ENCODE peak calls at places on chromosomes 2 and 18, in six cellular contexts. X, W, F, J, A and P are unnamed samples.
A peak's percentile ranks its signal among the peaks of the same experiment; 100 is the strongest.

GRCh38 chr2:39871291-39871761 is 92.3 kb upstream of the THUMPD2 start:
- DNase-seq in J (no peak), A (no peak), F (no peak), W (peak; percentile 92), X (peak; percentile 78), P (peak; percentile 82)

GRCh38 chr2:71348302-71348701 is 16.7 kb downstream of the ZNF638 start:
- DNase-seq in W (peak; percentile 67), A (no peak), X (peak; percentile 56), F (peak; percentile 6), J (no peak), P (peak; percentile 47)

GRCh38 chr2:239278941-239279365 is 121.9 kb downstream of the HDAC4 start:
- DNase-seq in J (peak; percentile 55), W (peak; percentile 52), F (peak; percentile 4), X (peak; percentile 73), A (no peak), P (peak; percentile 63)

GRCh38 chr2:206920310-206920709 is 19.0 kb upstream of the CPO start:
- DNase-seq in X (no peak), J (no peak), F (no peak), W (no peak), A (no peak), P (no peak)

GRCh38 chr2:77939801-77940200 is 417.6 kb upstream of the LRRTM4 start:
- DNase-seq in F (no peak), A (no peak), J (no peak), W (no peak), X (no peak), P (no peak)

GRCh38 chr18:45801396-45802004 is 24.0 kb upstream of the SIGLEC15 start:
- DNase-seq in F (no peak), X (no peak), J (no peak), W (peak; percentile 45), A (no peak), P (peak; percentile 70)

GRCh38 chr2:1588994-1589611 is 155.2 kb downstream of the PXDN start:
- DNase-seq in F (no peak), X (no peak), W (no peak), A (no peak), J (peak; percentile 56), P (no peak)

GRCh38 chr2:110206056-110206455 is 1.2 kb upstream of the NPHP1 start:
- DNase-seq in F (no peak), W (peak; percentile 17), J (no peak), A (no peak), X (peak; percentile 55), P (peak; percentile 34)

GRCh38 chr18:62596145-62597005 is 73.5 kb downstream of the ZCCHC2 start:
- DNase-seq in J (no peak), W (peak; percentile 59), F (no peak), A (peak; percentile 30), X (peak; percentile 24), P (no peak)

GRCh38 chr18:8937695-8938094 is 164.8 kb upstream of the NDUFV2 start:
- DNase-seq in X (no peak), J (no peak), W (no peak), F (no peak), A (no peak), P (no peak)

GRCh38 chr2:96142217-96143113 is 2.8 kb downstream of the DUSP2 start:
- DNase-seq in F (peak; percentile 95), X (no peak), J (no peak), A (no peak), W (no peak), P (no peak)

GRCh38 chr18:23921716-23922285 is 92.8 kb upstream of the TTC39C start:
- DNase-seq in W (no peak), A (no peak), F (no peak), X (no peak), J (no peak), P (no peak)

GRCh38 chr2:151560289-151560688 is 150.6 kb downstream of the RIF1 start:
- DNase-seq in F (no peak), J (no peak), W (peak; percentile 59), X (peak; percentile 25), A (no peak), P (peak; percentile 4)

GRCh38 chr2:191866675-191867506 is 20.0 kb upstream of the CAVIN2 start:
- DNase-seq in J (no peak), A (no peak), F (no peak), X (peak; percentile 87), W (peak; percentile 95), P (peak; percentile 91)

GRCh38 chr2:239194731-239195317 is 206.0 kb downstream of the HDAC4 start:
- DNase-seq in J (peak; percentile 61), F (no peak), A (no peak), X (no peak), W (no peak), P (no peak)

DNA sequence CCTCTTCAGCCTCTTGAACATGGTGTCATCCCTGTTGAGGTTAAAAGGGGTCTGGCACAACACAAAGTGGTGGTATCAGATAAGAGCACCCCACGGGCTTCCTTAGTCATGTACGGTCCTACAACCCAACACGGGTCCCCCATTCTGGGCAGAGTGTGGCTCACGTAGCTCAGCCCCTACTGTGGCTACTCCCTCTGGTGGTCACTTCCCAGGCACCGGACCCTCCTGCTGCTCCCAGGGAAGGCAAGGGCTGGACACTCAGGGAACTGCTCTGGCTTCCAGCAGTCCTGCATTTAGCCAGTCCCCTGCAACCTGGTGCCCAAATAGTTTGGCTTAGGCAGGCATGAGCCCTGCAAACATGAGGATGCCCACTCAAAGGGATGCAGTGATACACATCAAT is 58.6 kb downstream of the GALNT14 start:
- DNase-seq in X (no peak), F (no peak), W (no peak), A (no peak), J (no peak), P (no peak)
- TF ChIP-seq CTCF in X (no peak), F (no peak), W (no peak), A (no peak), J (no peak), P (no peak)

DNA sequence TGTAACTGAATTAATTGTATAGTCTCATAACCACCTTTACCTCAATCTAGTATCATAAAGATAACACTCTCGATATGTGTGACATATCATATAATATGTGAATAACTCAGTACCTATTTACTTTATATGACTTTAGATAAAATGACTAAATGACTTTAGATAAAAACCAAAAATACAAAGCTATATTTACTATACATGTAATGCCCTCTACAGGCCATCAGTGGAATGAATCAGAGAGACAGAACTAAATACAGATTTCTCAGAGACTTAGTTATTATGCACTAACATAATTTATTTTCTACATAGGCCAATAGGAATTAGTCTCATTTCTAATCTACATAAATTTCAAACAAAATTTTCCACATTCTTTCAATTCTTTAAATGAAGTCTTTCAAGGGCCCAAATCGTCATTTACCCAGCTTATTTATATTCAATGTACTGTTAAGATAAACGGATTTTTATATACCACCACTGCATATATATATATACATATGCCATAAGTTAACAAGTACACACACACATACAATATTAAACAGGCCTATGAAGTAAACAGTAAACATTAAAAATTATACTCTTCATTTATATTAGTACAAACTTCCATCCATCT is 219.9 kb downstream of the EXOC6B start:
- DNase-seq in A (no peak), W (peak; percentile 52), J (no peak), F (no peak), X (peak; percentile 45), P (peak; percentile 21)
- TF ChIP-seq CTCF in A (peak; percentile 57), W (peak; percentile 62), J (peak; percentile 75), F (peak; percentile 78), X (peak; percentile 63), P (peak; percentile 49)

GRCh38 chr2:29417630-29418029 is 302.4 kb downstream of the CLIP4 start:
- DNase-seq in F (no peak), A (no peak), X (no peak), W (no peak), J (no peak), P (no peak)
- TF ChIP-seq CTCF in F (no peak), A (no peak), X (no peak), W (no peak), J (no peak), P (no peak)

GRCh38 chr2:38486213-38487026 is 109.3 kb upstream of the ATL2 start:
- DNase-seq in A (no peak), W (no peak), F (no peak), X (no peak), J (no peak), P (no peak)

GRCh38 chr2:38483773-38484501 is 106.9 kb upstream of the ATL2 start:
- DNase-seq in J (no peak), X (no peak), F (no peak), A (no peak), W (no peak), P (no peak)

GRCh38 chr2:38484957-38485356 is 107.9 kb upstream of the ATL2 start:
- DNase-seq in W (no peak), F (no peak), A (no peak), X (no peak), J (no peak), P (no peak)

GRCh38 chr2:38487852-38488251 is 110.8 kb upstream of the ATL2 start:
- DNase-seq in A (no peak), F (no peak), X (no peak), W (no peak), J (no peak), P (no peak)

DNA sequence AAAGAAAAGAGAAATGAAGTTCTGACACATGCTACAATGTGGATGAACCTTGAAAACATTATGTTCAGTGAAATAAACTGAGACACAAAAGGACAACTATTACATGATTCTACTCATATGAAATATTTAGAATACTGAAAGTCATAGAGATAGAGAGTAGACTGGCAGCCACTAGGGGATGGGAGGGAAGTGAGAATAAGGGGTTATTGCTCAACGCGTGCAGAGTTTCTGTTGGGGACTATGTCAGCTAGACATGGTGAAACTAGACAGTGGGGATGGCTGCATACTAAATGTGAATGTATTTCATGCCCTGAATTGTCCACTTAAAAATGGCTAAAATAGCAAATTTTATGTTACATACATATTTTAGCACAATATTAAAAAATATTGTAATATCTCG is 108.7 kb upstream of the ATL2 start:
- DNase-seq in A (no peak), X (no peak), W (no peak), F (no peak), J (no peak), P (no peak)
- TF ChIP-seq CTCF in A (peak; percentile 7), X (no peak), W (no peak), F (no peak), J (no peak), P (no peak)

GRCh38 chr2:150137338-150137737 is 350.1 kb downstream of the RND3 start:
- DNase-seq in F (no peak), X (no peak), A (no peak), W (no peak), J (no peak), P (no peak)

GRCh38 chr2:150135223-150135883 is 352.1 kb downstream of the RND3 start:
- DNase-seq in A (no peak), X (no peak), F (no peak), J (no peak), W (peak; percentile 69), P (no peak)

GRCh38 chr2:150136901-150137300 is 350.6 kb downstream of the RND3 start:
- DNase-seq in F (no peak), W (no peak), A (no peak), J (no peak), X (no peak), P (no peak)

GRCh38 chr2:150134223-150134858 is 353.1 kb downstream of the RND3 start:
- DNase-seq in F (no peak), W (peak; percentile 60), X (no peak), A (no peak), J (no peak), P (no peak)

GRCh38 chr2:150136407-150136806 is 351.1 kb downstream of the RND3 start:
- DNase-seq in F (no peak), A (no peak), J (no peak), X (no peak), W (peak; percentile 63), P (no peak)
- TF ChIP-seq CTCF in F (no peak), A (no peak), J (no peak), X (peak; percentile 2), W (no peak), P (no peak)